ENCODE peak calls at places on chromosome 22, in eight cellular contexts. J, X, E, F, V, T, B and R are unnamed samples.

GRCh38 chr22:47325249-47325648 is 562.8 kb downstream of the TBC1D22A start:
- DNase-seq in J (no peak), X (no peak), E (no peak), F (no peak), V (no peak), T (no peak), B (no peak), R (no peak)

GRCh38 chr22:36419177-36419911 is 31.6 kb upstream of the MYH9 start:
- DNase-seq in J (no peak), X (no peak), E (no peak), F (peak; percentile 96), V (peak; percentile 88), T (peak; percentile 60), B (no peak), R (no peak)

GRCh38 chr22:27747396-27748256 is 53.9 kb downstream of the MN1 start:
- DNase-seq in J (no peak), X (no peak), E (no peak), F (no peak), V (peak; percentile 66), T (no peak), B (no peak), R (no peak)

GRCh38 chr22:30390974-30391691 is 3.9 kb upstream of the RNF215 start:
- DNase-seq in J (peak; percentile 65), X (peak; percentile 74), E (peak; percentile 68), F (peak; percentile 70), V (peak; percentile 73), T (peak; percentile 67), B (peak; percentile 75), R (peak; percentile 78)

GRCh38 chr22:27876684-27877083 is 42.4 kb downstream of the PITPNB start:
- DNase-seq in J (no peak), X (no peak), E (no peak), F (peak; percentile 27), V (peak; percentile 47), T (no peak), B (peak; percentile 34), R (no peak)

GRCh38 chr22:28250036-28250695 is 331.1 kb upstream of the PITPNB start:
- DNase-seq in J (no peak), X (no peak), E (no peak), F (no peak), V (no peak), T (no peak), B (no peak), R (no peak)

GRCh38 chr22:33076368-33076767 is 18.2 kb upstream of the SYN3 start:
- DNase-seq in J (no peak), X (no peak), E (no peak), F (peak; percentile 7), V (peak; percentile 14), T (no peak), B (peak; percentile 61), R (no peak)

GRCh38 chr22:27823221-27823620 is 21.7 kb upstream of the MN1 start:
- DNase-seq in J (no peak), X (no peak), E (no peak), F (no peak), V (no peak), T (no peak), B (no peak), R (no peak)

GRCh38 chr22:50057292-50057867 is 718 bp downstream of the TTLL8 start:
- DNase-seq in J (no peak), X (no peak), E (no peak), F (peak; percentile 14), V (no peak), T (no peak), B (no peak), R (no peak)
- H3K4me1 ChIP-seq in J (no peaks in the 10 kb centered on the region), X (no peaks in the 10 kb centered on the region), E (peaks cover 9% of the 10 kb centered on the region), F (peaks cover 6% of the 10 kb centered on the region), V (peaks cover 21% of the 10 kb centered on the region), T (no peaks in the 10 kb centered on the region), B (peaks cover 13% of the 10 kb centered on the region), R (no peaks in the 10 kb centered on the region)

GRCh38 chr22:46175631-46176030 is 25.3 kb downstream of the PPARA start:
- DNase-seq in J (no peak), X (no peak), E (no peak), F (peak; percentile 86), V (no peak), T (no peak), B (no peak), R (no peak)
- H3K27ac ChIP-seq in J (no peak overlapping the region), X (no peak overlapping the region), E (no peak overlapping the region), F (peak overlapping the region; percentile 45), V (no peak overlapping the region), T (no peak overlapping the region), B (no peak overlapping the region), R (no peak overlapping the region)

DNA sequence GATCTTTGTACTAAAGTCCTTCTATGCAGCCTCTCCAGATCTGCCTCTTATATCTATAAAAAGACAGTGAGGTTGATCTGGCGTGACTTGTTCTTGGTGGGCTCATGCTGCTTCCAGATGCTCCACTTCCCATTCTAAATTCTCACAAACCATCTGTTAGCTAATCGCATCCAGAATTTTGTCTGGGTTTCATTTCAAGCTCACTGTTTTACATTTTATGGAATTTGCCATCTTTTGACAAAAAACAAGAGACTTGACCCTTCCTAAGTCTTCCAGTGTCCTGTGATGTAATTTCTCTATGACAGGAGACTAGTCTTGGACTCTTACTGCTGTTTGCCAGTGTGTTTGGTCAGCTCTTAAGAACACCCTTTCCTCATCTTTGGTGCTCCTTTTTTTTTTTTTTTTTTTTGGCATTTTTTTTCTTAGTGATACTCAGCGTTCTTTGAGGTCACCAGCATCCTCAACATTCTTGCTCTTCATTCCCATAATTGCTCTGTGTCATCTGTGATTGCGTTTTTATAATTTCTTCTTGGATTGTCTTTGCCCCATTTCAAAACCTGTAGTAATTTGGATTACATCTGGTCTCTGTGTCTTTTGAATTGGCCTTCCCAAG is 23.1 kb downstream of the CRKL start:
- DNase-seq in J (no peak), X (no peak), E (no peak), F (no peak), V (no peak), T (no peak), B (no peak), R (no peak)
- H3K4me3 ChIP-seq in J (no peak overlapping the region), X (no peak overlapping the region), E (no peak overlapping the region), F (no peak overlapping the region), V (no peak overlapping the region), T (no peak overlapping the region), B (no peak overlapping the region), R (no peak overlapping the region)

GRCh38 chr22:45676024-45676423 is 4.4 kb downstream of the ATXN10 start:
- DNase-seq in J (no peak), X (no peak), E (no peak), F (no peak), V (no peak), T (no peak), B (no peak), R (no peak)
- H3K4me1 ChIP-seq in J (peaks cover 9% of the 10 kb centered on the region), X (peaks cover 5% of the 10 kb centered on the region), E (peaks cover 70% of the 10 kb centered on the region), F (peaks cover 31% of the 10 kb centered on the region), V (peaks cover 10% of the 10 kb centered on the region), T (peaks cover 13% of the 10 kb centered on the region), B (peaks cover 8% of the 10 kb centered on the region), R (peaks cover 26% of the 10 kb centered on the region)

DNA sequence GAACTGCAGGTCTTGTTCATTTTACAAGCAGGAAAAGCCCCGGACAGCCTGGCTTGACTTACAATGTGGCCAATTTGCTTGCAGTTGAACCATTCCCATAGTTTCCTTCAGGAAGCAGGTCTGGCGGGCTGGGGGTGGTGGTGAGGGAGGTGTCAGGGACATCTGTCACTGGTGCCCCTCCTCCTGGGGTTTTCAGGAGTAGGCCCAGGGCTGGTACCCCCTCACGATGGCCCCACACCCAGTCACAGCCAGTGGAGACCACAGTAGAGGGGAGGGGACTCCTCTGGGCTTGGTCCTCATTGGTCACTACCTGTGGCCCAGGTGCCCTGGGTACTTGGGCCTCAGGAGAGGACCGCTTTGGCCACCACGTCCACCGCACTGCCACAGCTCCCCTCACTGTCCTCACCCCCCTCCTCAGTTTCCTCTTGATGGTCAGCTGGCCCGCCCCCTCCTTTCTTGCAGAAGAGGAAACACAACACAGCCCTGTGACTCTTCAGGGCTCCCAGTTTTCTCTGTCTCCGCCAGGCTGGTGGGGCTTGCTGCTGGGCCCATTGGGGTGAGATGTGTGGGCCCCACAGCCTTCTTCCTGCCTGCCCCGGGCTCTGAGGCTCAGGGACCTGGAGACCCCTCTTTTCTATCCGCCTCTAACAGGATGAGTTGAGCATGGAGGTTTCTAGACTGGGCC is 39.8 kb upstream of the SHISAL1 start:
- DNase-seq in J (no peak), X (no peak), E (no peak), F (no peak), V (no peak), T (no peak), B (no peak), R (peak; percentile 35)
- H3K27ac ChIP-seq in J (no peak overlapping the region), X (no peak overlapping the region), E (no peak overlapping the region), F (no peak overlapping the region), V (no peak overlapping the region), T (no peak overlapping the region), B (no peak overlapping the region), R (no peak overlapping the region)

DNA sequence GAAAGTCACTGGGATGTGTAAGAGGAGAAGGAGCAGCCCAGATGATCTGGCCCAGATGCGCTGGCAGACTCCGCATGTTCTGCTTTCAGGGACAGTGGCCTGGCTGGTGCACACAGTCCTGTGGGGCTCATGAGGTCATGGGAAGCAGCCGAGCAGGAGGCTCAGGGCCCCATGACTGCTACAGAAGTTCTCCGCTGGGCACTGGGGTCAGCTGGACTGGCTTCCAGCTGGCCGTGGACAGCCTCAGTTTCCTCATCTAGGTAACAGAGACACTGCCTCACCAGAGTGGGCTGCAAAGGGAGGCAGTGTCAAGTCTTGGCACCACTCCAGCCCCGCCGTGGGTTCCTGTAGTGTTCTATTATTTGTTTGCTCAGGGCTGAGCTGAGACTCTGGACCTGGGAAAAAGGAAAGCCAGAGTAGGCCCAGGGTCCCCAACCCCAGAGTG is 45.1 kb downstream of the MED15 start:
- DNase-seq in J (no peak), X (peak; percentile 91), E (no peak), F (peak; percentile 42), V (peak; percentile 14), T (peak; percentile 40), B (no peak), R (no peak)
- H3K4me3 ChIP-seq in J (no peak overlapping the region), X (no peak overlapping the region), E (no peak overlapping the region), F (no peak overlapping the region), V (no peak overlapping the region), T (no peak overlapping the region), B (no peak overlapping the region), R (peak overlapping the region; percentile 53)

DNA sequence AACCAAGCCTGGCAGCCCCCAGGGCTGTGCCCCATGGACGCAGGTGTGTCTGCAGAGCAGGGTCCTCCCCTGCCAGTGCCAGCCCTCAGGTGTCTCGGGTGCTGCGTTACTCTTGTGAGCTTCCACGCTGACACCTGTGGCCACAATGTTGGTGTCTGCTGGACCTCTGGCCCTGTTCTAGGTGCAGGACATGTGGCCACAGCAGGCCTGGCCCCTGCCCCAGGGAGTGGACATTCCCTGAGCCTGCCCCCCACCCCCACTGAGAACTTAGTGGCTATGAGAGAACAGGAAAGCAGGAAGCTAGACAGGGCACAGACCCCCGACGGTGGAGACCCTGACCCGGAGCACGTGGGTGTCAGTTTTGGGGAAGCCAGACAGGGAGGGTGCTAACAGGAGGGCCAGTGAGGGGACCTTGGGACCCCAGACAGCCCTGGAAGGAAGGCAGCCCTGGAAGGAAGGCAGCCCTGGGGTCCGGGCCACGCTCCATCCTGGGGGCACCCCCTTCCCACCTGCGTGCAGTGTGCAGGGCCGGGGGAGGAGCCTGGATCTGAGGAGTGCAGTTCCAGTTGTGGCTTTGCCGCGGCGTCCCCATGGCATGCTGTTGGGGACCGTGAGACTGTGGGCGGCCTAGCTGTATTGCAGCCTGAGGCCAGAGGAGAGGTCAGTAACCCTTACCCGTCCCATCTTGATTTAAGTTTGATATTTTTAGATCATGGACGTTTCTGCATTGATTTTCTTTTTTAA is 43.9 kb upstream of the PPARA start:
- DNase-seq in J (no peak), X (no peak), E (no peak), F (no peak), V (no peak), T (no peak), B (no peak), R (no peak)
- H3K4me1 ChIP-seq in J (peaks cover 81% of the 10 kb centered on the region), X (no peaks in the 10 kb centered on the region), E (peaks cover 99% of the 10 kb centered on the region), F (peaks cover 40% of the 10 kb centered on the region), V (no peaks in the 10 kb centered on the region), T (peaks cover 79% of the 10 kb centered on the region), B (peaks cover 4% of the 10 kb centered on the region), R (no peaks in the 10 kb centered on the region)